ENCODE peak calls at places on chromosomes 13 and 19, in ten cellular contexts. R is ELF-1; X is body of pancreas; U is BJ; M is CD4-positive, alpha-beta memory T cell; W is NCI-H1417 treated with DMSO at 0.1 percent for 48 hours; K is stimulated activated CD4-positive, alpha-beta T cell treated with anti-CD3 and anti-CD28 coated beads, Interleukin-15, amount 100 ng/mL, for 1 hour; Z is stimulated activated CD8-positive, alpha-beta memory T cell treated with anti-CD3 and anti-CD28 coated beads, Interleukin-4, amount 100 ng/mL, for 4 hours; P is type B pancreatic cell; N is Ammon's horn. G is an unnamed sample.

GRCh38 chr19:46660008-46660517 is 919 bp downstream of the DACT3 start:
- DNase-seq in R (peak), X (no peak), U (no peak), M (no peak), W (no peak), K (no peak), Z (no peak), P (no peak), N (peak), G (no peak)

GRCh38 chr19:48819366-48819816 is 8.6 kb upstream of the BCAT2 start:
- DNase-seq in R (no peak), X (peak), U (peak), M (no peak), W (no peak), K (no peak), Z (no peak), P (no peak), N (peak), G (no peak)

GRCh38 chr13:43298799-43299198 is 275.4 kb downstream of the DNAJC15 start:
- DNase-seq in R (no peak), X (no peak), U (no peak), M (no peak), W (no peak), K (no peak), Z (no peak), P (no peak), N (peak), G (no peak)

GRCh38 chr13:30623392-30623791 is 5.7 kb downstream of the USPL1 start:
- DNase-seq in R (no peak), X (no peak), U (no peak), M (no peak), W (no peak), K (no peak), Z (no peak), P (no peak), N (no peak), G (no peak)

GRCh38 chr13:37995052-37995451 is 125.5 kb upstream of the TRPC4 start:
- DNase-seq in R (no peak), X (no peak), U (peak), M (no peak), W (peak), K (no peak), Z (no peak), P (no peak), N (peak), G (no peak)

GRCh38 chr19:51803965-51804364 is 9.0 kb downstream of the FPR3 start:
- DNase-seq in R (no peak), X (no peak), U (no peak), M (no peak), W (no peak), K (no peak), Z (no peak), P (no peak), N (no peak), G (peak)

GRCh38 chr19:55526216-55527196 is 10.4 kb downstream of the SBK2 start:
- DNase-seq in R (peak), X (peak), U (no peak), M (no peak), W (peak), K (no peak), Z (no peak), P (no peak), N (peak), G (no peak)

GRCh38 chr13:112182831-112183543 is 116.0 kb downstream of the SOX1 start:
- DNase-seq in R (no peak), X (no peak), U (no peak), M (no peak), W (no peak), K (no peak), Z (no peak), P (no peak), N (no peak), G (no peak)

GRCh38 chr19:17755977-17756670 is 4.8 kb downstream of the FCHO1 start:
- DNase-seq in R (peak), X (peak), U (no peak), M (peak), W (no peak), K (no peak), Z (no peak), P (no peak), N (peak), G (peak)

GRCh38 chr19:38015771-38016170 is 108.8 kb downstream of the SIPA1L3 start:
- DNase-seq in R (no peak), X (no peak), U (no peak), M (no peak), W (no peak), K (no peak), Z (no peak), P (no peak), N (no peak), G (no peak)

GRCh38 chr19:54114340-54114826 is 1.1 kb downstream of the TFPT start:
- DNase-seq in R (peak), X (peak), U (no peak), M (peak), W (no peak), K (no peak), Z (no peak), P (no peak), N (peak), G (no peak)

GRCh38 chr19:45218887-45219780 is 26.1 kb downstream of the EXOC3L2 start:
- DNase-seq in R (no peak), X (no peak), U (no peak), M (no peak), W (no peak), K (no peak), Z (no peak), P (no peak), N (no peak), G (no peak)

GRCh38 chr19:48355555-48355954 is 8.2 kb downstream of the TMEM143 start:
- DNase-seq in R (peak), X (no peak), U (no peak), M (no peak), W (no peak), K (no peak), Z (no peak), P (no peak), N (no peak), G (no peak)

GRCh38 chr13:112072531-112073244 is 5.7 kb downstream of the SOX1 start:
- DNase-seq in R (peak), X (no peak), U (no peak), M (no peak), W (peak), K (no peak), Z (no peak), P (no peak), N (peak), G (no peak)

GRCh38 chr13:28636677-28637317 is 22.1 kb upstream of the POMP start:
- DNase-seq in R (peak), X (peak), U (no peak), M (peak), W (no peak), K (no peak), Z (peak), P (no peak), N (peak), G (peak)

GRCh38 chr13:24066405-24067292 is 93.9 kb upstream of the SPATA13 start:
- DNase-seq in R (no peak), X (no peak), U (no peak), M (no peak), W (no peak), K (no peak), Z (no peak), P (no peak), N (peak), G (no peak)

GRCh38 chr19:3849092-3849491 is 19.7 kb downstream of the ZFR2 start:
- DNase-seq in R (peak), X (no peak), U (no peak), M (peak), W (no peak), K (peak), Z (peak), P (no peak), N (no peak), G (peak)

GRCh38 chr13:80363890-80364503 is 23.1 kb upstream of the SPRY2 start:
- DNase-seq in R (peak), X (no peak), U (no peak), M (no peak), W (no peak), K (no peak), Z (no peak), P (no peak), N (peak), G (no peak)

GRCh38 chr19:50301607-50301971 is 27.6 kb downstream of the KCNC3 start:
- DNase-seq in R (no peak), X (no peak), U (no peak), M (no peak), W (no peak), K (no peak), Z (no peak), P (no peak), N (no peak), G (no peak)

GRCh38 chr13:105446197-105446596 is 1089.3 kb downstream of the EFNB2 start:
- DNase-seq in R (no peak), X (no peak), U (no peak), M (no peak), W (no peak), K (no peak), Z (no peak), P (no peak), N (no peak), G (no peak)

GRCh38 chr19:3046621-3047306 is 15.5 kb downstream of the TLE5 start:
- DNase-seq in R (no peak), X (peak), U (no peak), M (no peak), W (peak), K (no peak), Z (no peak), P (no peak), N (no peak), G (no peak)

GRCh38 chr19:19488041-19488874 is 27.1 kb downstream of the TSSK6 start:
- DNase-seq in R (peak), X (peak), U (no peak), M (no peak), W (no peak), K (no peak), Z (no peak), P (no peak), N (no peak), G (no peak)

GRCh38 chr19:46447824-46448223 is 19.1 kb upstream of the PNMA8C start:
- DNase-seq in R (no peak), X (no peak), U (no peak), M (no peak), W (no peak), K (no peak), Z (no peak), P (no peak), N (no peak), G (no peak)

GRCh38 chr13:35995136-35995535 is 136.0 kb downstream of the DCLK1 start:
- DNase-seq in R (no peak), X (no peak), U (no peak), M (no peak), W (no peak), K (no peak), Z (no peak), P (no peak), N (no peak), G (no peak)

GRCh38 chr13:109307027-109307426 is 479.4 kb downstream of the IRS2 start:
- DNase-seq in R (no peak), X (no peak), U (no peak), M (no peak), W (no peak), K (no peak), Z (no peak), P (no peak), N (no peak), G (no peak)

GRCh38 chr19:38596057-38596981 is 21.4 kb downstream of the MAP4K1 start:
- DNase-seq in R (peak), X (peak), U (no peak), M (no peak), W (peak), K (no peak), Z (no peak), P (peak), N (no peak), G (no peak)

GRCh38 chr13:59343993-59344780 is 819.5 kb downstream of the DIAPH3 start:
- DNase-seq in R (no peak), X (peak), U (no peak), M (no peak), W (no peak), K (no peak), Z (no peak), P (no peak), N (no peak), G (no peak)

GRCh38 chr13:29791997-29792775 is 58.2 kb downstream of the UBL3 start:
- DNase-seq in R (no peak), X (no peak), U (no peak), M (no peak), W (no peak), K (no peak), Z (no peak), P (no peak), N (peak), G (no peak)

GRCh38 chr13:28568286-28568685 is 73.4 kb upstream of the FLT1 start:
- DNase-seq in R (no peak), X (peak), U (no peak), M (no peak), W (no peak), K (no peak), Z (no peak), P (no peak), N (peak), G (no peak)

GRCh38 chr19:30688696-30689095 is 316.5 kb downstream of the ZNF536 start:
- DNase-seq in R (no peak), X (no peak), U (no peak), M (no peak), W (no peak), K (no peak), Z (no peak), P (no peak), N (no peak), G (no peak)

GRCh38 chr13:28530729-28531194 is 35.8 kb upstream of the FLT1 start:
- DNase-seq in R (no peak), X (no peak), U (no peak), M (no peak), W (no peak), K (no peak), Z (no peak), P (no peak), N (no peak), G (no peak)

GRCh38 chr13:95723428-95723827 is 46.5 kb downstream of the DNAJC3 start:
- DNase-seq in R (no peak), X (no peak), U (no peak), M (no peak), W (no peak), K (no peak), Z (no peak), P (no peak), N (no peak), G (no peak)

GRCh38 chr19:40576181-40576584 is 490 bp upstream of the SHKBP1 start:
- DNase-seq in R (peak), X (no peak), U (no peak), M (no peak), W (no peak), K (no peak), Z (no peak), P (no peak), N (no peak), G (no peak)

GRCh38 chr19:13966684-13967128 is 14.4 kb downstream of the DCAF15 start:
- DNase-seq in R (no peak), X (no peak), U (no peak), M (no peak), W (no peak), K (no peak), Z (no peak), P (no peak), N (no peak), G (no peak)

GRCh38 chr13:101640797-101641400 is 188.4 kb downstream of the ITGBL1 start:
- DNase-seq in R (no peak), X (no peak), U (peak), M (no peak), W (no peak), K (no peak), Z (no peak), P (no peak), N (no peak), G (no peak)

GRCh38 chr13:106110241-106110855 is 425.1 kb downstream of the EFNB2 start:
- DNase-seq in R (peak), X (no peak), U (no peak), M (no peak), W (no peak), K (no peak), Z (no peak), P (no peak), N (no peak), G (no peak)